ENCODE peak calls at places on chromosomes 5 and 9, in eight cellular contexts. M, K, W, I, F, B, Q and T are unnamed samples.

GRCh38 chr9:87781331-87781730 is 55.4 kb downstream of the CTSL start:
- DNase-seq in M (no peak), K (no peak), W (no peak), I (no peak), F (no peak), B (no peak), Q (no peak), T (no peak)

GRCh38 chr9:87518702-87519335 is 21.2 kb downstream of the DAPK1 start:
- DNase-seq in M (peak; percentile 77), K (peak; percentile 30), W (no peak), I (no peak), F (peak; percentile 69), B (peak; percentile 56), Q (no peak), T (peak; percentile 46)

GRCh38 chr9:37248651-37249163 is 128.3 kb downstream of the ZCCHC7 start:
- DNase-seq in M (no peak), K (no peak), W (no peak), I (no peak), F (no peak), B (no peak), Q (no peak), T (no peak)

GRCh38 chr9:22452415-22453010 is 5.9 kb downstream of the DMRTA1 start:
- DNase-seq in M (no peak), K (no peak), W (peak; percentile 79), I (peak; percentile 51), F (peak; percentile 29), B (peak; percentile 63), Q (no peak), T (peak; percentile 54)

GRCh38 chr9:86352440-86353106 is 1.6 kb downstream of the TUT7 start:
- DNase-seq in M (no peak), K (no peak), W (peak; percentile 49), I (no peak), F (no peak), B (no peak), Q (no peak), T (no peak)

GRCh38 chr5:156181656-156182055 is 145.3 kb upstream of the SGCD start:
- DNase-seq in M (no peak), K (no peak), W (no peak), I (no peak), F (no peak), B (no peak), Q (no peak), T (no peak)

GRCh38 chr9:121634329-121634784 is 17.1 kb upstream of the DAB2IP start:
- DNase-seq in M (no peak), K (no peak), W (no peak), I (no peak), F (no peak), B (no peak), Q (no peak), T (no peak)

GRCh38 chr5:170313344-170313743 is 15.8 kb upstream of the LCP2 start:
- DNase-seq in M (no peak), K (peak; percentile 57), W (no peak), I (no peak), F (no peak), B (no peak), Q (no peak), T (no peak)

GRCh38 chr9:126166866-126167265 is 159.8 kb upstream of the MVB12B start:
- DNase-seq in M (peak; percentile 42), K (no peak), W (no peak), I (peak; percentile 30), F (no peak), B (peak; percentile 7), Q (no peak), T (no peak)

GRCh38 chr5:14281746-14282181 is 138.6 kb downstream of the TRIO start:
- DNase-seq in M (no peak), K (peak; percentile 25), W (no peak), I (no peak), F (no peak), B (no peak), Q (no peak), T (no peak)

GRCh38 chr5:8875722-8876121 is 670.2 kb downstream of the SEMA5A start:
- DNase-seq in M (no peak), K (no peak), W (no peak), I (no peak), F (no peak), B (no peak), Q (no peak), T (no peak)

GRCh38 chr9:14812806-14813205 is 90.3 kb upstream of the CER1 start:
- DNase-seq in M (no peak), K (no peak), W (no peak), I (no peak), F (no peak), B (no peak), Q (no peak), T (no peak)

GRCh38 chr5:11293523-11293922 is 532.5 kb upstream of the DAP start:
- DNase-seq in M (no peak), K (no peak), W (no peak), I (no peak), F (no peak), B (no peak), Q (no peak), T (no peak)

GRCh38 chr5:172743112-172743959 is 27.7 kb downstream of the DUSP1 start:
- DNase-seq in M (no peak), K (no peak), W (no peak), I (no peak), F (no peak), B (no peak), Q (no peak), T (no peak)

GRCh38 chr5:58582004-58582403 is 871 bp upstream of the RAB3C start:
- DNase-seq in M (no peak), K (no peak), W (no peak), I (peak; percentile 82), F (no peak), B (no peak), Q (no peak), T (no peak)

GRCh38 chr5:159456722-159457462 is 126.6 kb upstream of the IL12B start:
- DNase-seq in M (no peak), K (no peak), W (no peak), I (no peak), F (no peak), B (no peak), Q (no peak), T (no peak)

GRCh38 chr5:94793113-94793815 is 174.8 kb downstream of the SLF1 start:
- DNase-seq in M (no peak), K (no peak), W (no peak), I (no peak), F (no peak), B (no peak), Q (no peak), T (no peak)

GRCh38 chr5:24397601-24398000 is 247.2 kb downstream of the CDH10 start:
- DNase-seq in M (no peak), K (no peak), W (no peak), I (no peak), F (no peak), B (no peak), Q (no peak), T (no peak)

GRCh38 chr9:128420651-128421473 is at the start of gene CERCAM:
- DNase-seq in M (peak; percentile 80), K (peak; percentile 92), W (peak; percentile 88), I (peak; percentile 86), F (peak; percentile 73), B (peak; percentile 55), Q (peak; percentile 43), T (peak; percentile 65)

GRCh38 chr5:168055982-168056381 is 235.5 kb upstream of the WWC1 start:
- DNase-seq in M (no peak), K (no peak), W (no peak), I (no peak), F (peak; percentile 69), B (no peak), Q (no peak), T (no peak)

GRCh38 chr9:110321055-110321454 is 16.6 kb downstream of the TXNDC8 start:
- DNase-seq in M (no peak), K (no peak), W (no peak), I (no peak), F (no peak), B (no peak), Q (no peak), T (no peak)

GRCh38 chr5:13994606-13995336 is 50.3 kb upstream of the DNAH5 start:
- DNase-seq in M (no peak), K (no peak), W (peak; percentile 43), I (no peak), F (no peak), B (no peak), Q (no peak), T (no peak)

GRCh38 chr5:36613771-36614656 is 7.6 kb downstream of the SLC1A3 start:
- DNase-seq in M (no peak), K (no peak), W (no peak), I (no peak), F (no peak), B (no peak), Q (no peak), T (no peak)
- H3K4me3 ChIP-seq in M (no peak overlapping the region), K (no peak overlapping the region), W (no peak overlapping the region), I (no peak overlapping the region), F (no peak overlapping the region), B (no peak overlapping the region), Q (no peak overlapping the region), T (no peak overlapping the region)

DNA sequence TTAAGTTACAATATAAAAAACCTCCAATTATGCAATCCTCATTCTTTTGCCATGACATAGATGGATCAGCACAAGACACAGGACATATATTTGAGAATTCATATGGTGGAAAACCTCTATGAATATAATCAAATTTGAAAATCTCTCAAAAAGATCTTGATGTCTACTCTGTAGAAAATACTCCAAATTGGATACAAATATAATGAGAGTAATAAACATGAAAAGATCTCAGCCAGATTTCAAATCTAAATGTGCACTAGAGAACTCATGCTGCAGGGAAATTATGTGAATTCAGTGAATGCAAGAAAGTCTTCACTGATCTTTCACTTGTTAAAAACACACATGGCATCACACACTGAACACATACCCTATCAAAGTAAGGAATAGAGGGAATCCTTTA is 13.8 kb downstream of the PCDHB15 start:
- DNase-seq in M (no peak), K (no peak), W (no peak), I (no peak), F (no peak), B (no peak), Q (no peak), T (no peak)
- H3K9me3 ChIP-seq in M (peaks cover 32% of the 10 kb centered on the region), K (peaks cover 13% of the 10 kb centered on the region), W (peaks cover 64% of the 10 kb centered on the region), I (peaks cover 100% of the 10 kb centered on the region), F (peaks cover 100% of the 10 kb centered on the region), B (peaks cover 67% of the 10 kb centered on the region), Q (peaks cover 89% of the 10 kb centered on the region), T (peaks cover 99% of the 10 kb centered on the region)

GRCh38 chr9:93134740-93135444 is 841 bp upstream of the NINJ1 start:
- DNase-seq in M (no peak), K (no peak), W (no peak), I (peak; percentile 81), F (no peak), B (no peak), Q (no peak), T (no peak)
- H3K4me1 ChIP-seq in M (peaks cover 44% of the 10 kb centered on the region), K (peaks cover 16% of the 10 kb centered on the region), W (peaks cover 58% of the 10 kb centered on the region), I (peaks cover 39% of the 10 kb centered on the region), F (peaks cover 50% of the 10 kb centered on the region), B (peaks cover 66% of the 10 kb centered on the region), Q (peaks cover 53% of the 10 kb centered on the region), T (peaks cover 44% of the 10 kb centered on the region)

GRCh38 chr5:151450605-151451004 is 3.2 kb downstream of the SLC36A1 start:
- DNase-seq in M (no peak), K (no peak), W (no peak), I (no peak), F (no peak), B (no peak), Q (no peak), T (no peak)
- H3K4me3 ChIP-seq in M (no peak overlapping the region), K (no peak overlapping the region), W (no peak overlapping the region), I (no peak overlapping the region), F (no peak overlapping the region), B (no peak overlapping the region), Q (no peak overlapping the region), T (no peak overlapping the region)